ENCODE peak calls at places on chromosomes 11 and 22, in seven cellular contexts. P is uterus; F is activated naive CD4-positive, alpha-beta T cell; C is colonic mucosa; W is foreskin melanocyte; S is CD8-positive, alpha-beta memory T cell; T is cardiac fibroblast. D is an unnamed sample.

GRCh38 chr11:106917973-106918372 is 100.3 kb downstream of the GUCY1A2 start:
- DNase-seq in P (no peak), F (no peak), C (no peak), W (no peak), S (no peak), T (peak; percentile 4), D (no peak)

GRCh38 chr11:80320765-80321164 is 879.9 kb upstream of the TENM4 start:
- DNase-seq in P (no peak), F (no peak), C (no peak), W (no peak), S (no peak), T (no peak), D (no peak)

GRCh38 chr11:8282621-8283509 is 19.2 kb upstream of the LMO1 start:
- DNase-seq in P (no peak), F (no peak), C (no peak), W (no peak), S (no peak), T (no peak), D (no peak)

GRCh38 chr22:41934284-41935014 is 7.8 kb upstream of the TNFRSF13C start:
- DNase-seq in P (no peak), F (no peak), C (no peak), W (no peak), S (no peak), T (no peak), D (no peak)

GRCh38 chr11:9138612-9139579 is 47.5 kb upstream of the SCUBE2 start:
- DNase-seq in P (peak; percentile 39), F (no peak), C (peak; percentile 51), W (peak; percentile 49), S (no peak), T (peak; percentile 84), D (no peak)

GRCh38 chr22:27175444-27175843 is 518.1 kb downstream of the MIAT start:
- DNase-seq in P (no peak), F (no peak), C (no peak), W (no peak), S (no peak), T (no peak), D (no peak)

GRCh38 chr22:40202225-40202944 is 24.7 kb downstream of the TNRC6B start:
- DNase-seq in P (no peak), F (no peak), C (no peak), W (no peak), S (no peak), T (no peak), D (no peak)

GRCh38 chr11:85590848-85591483 is 36.2 kb downstream of the DLG2 start:
- DNase-seq in P (no peak), F (no peak), C (no peak), W (peak; percentile 41), S (no peak), T (peak; percentile 36), D (no peak)

GRCh38 chr11:44229664-44230063 is 80.3 kb downstream of the ALX4 start:
- DNase-seq in P (no peak), F (no peak), C (no peak), W (peak; percentile 52), S (no peak), T (no peak), D (no peak)

GRCh38 chr11:12540075-12540685 is 134.0 kb upstream of the TEAD1 start:
- DNase-seq in P (peak; percentile 8), F (no peak), C (no peak), W (peak; percentile 36), S (no peak), T (peak; percentile 66), D (no peak)

GRCh38 chr11:9571766-9572120 is 1.7 kb upstream of the WEE1 start:
- DNase-seq in P (no peak), F (no peak), C (no peak), W (no peak), S (no peak), T (no peak), D (no peak)

GRCh38 chr11:122173587-122173986 is 57.6 kb upstream of the BLID start:
- DNase-seq in P (no peak), F (no peak), C (no peak), W (no peak), S (no peak), T (no peak), D (no peak)

GRCh38 chr22:39248254-39248653 is 3.5 kb upstream of the PDGFB start:
- DNase-seq in P (no peak), F (no peak), C (no peak), W (no peak), S (no peak), T (peak; percentile 41), D (no peak)

GRCh38 chr11:61549662-61550568 is 31.0 kb downstream of the SYT7 start:
- DNase-seq in P (no peak), F (no peak), C (no peak), W (no peak), S (no peak), T (no peak), D (no peak)

D was measured in esophagus squamous epithelium.